ENCODE peak calls at places on chromosomes 4 and X, in six cellular contexts. Y is naive thymus-derived CD4-positive, alpha-beta T cell; U is caudate nucleus; X is T-cell; M is activated CD8-positive, alpha-beta T cell treated with anti-CD3 and anti-CD28 coated beads for 36 hours; E is left lobe of liver. L is an unnamed sample.
A peak's percentile ranks its signal among the peaks of the same experiment; 100 is the strongest.

GRCh38 chr4:8746523-8747466 is 124.8 kb downstream of the HMX1 start:
- DNase-seq in Y (no peak), U (no peak), X (no peak), M (no peak), E (no peak), L (peak; percentile 26)

GRCh38 chrX:23952401-23952800 is 44.6 kb downstream of the CXorf58 start:
- DNase-seq in Y (no peak), U (no peak), X (no peak), M (no peak), E (no peak), L (no peak)

GRCh38 chrX:46873746-46874145 is 36.9 kb downstream of the RP2 start:
- DNase-seq in Y (no peak), U (no peak), X (no peak), M (no peak), E (no peak), L (no peak)

GRCh38 chr4:154877110-154877760 is 96.2 kb downstream of the RBM46 start:
- DNase-seq in Y (no peak), U (no peak), X (no peak), M (no peak), E (no peak), L (no peak)

GRCh38 chrX:95885074-95885473 is 799.6 kb upstream of the DIAPH2 start:
- DNase-seq in Y (no peak), U (no peak), X (no peak), M (no peak), E (no peak), L (no peak)

GRCh38 chr4:98873059-98873458 is 55.9 kb downstream of the EIF4E start:
- DNase-seq in Y (no peak), U (no peak), X (no peak), M (no peak), E (no peak), L (no peak)

GRCh38 chrX:14776901-14777300 is 96.0 kb downstream of the FANCB start:
- DNase-seq in Y (no peak), U (no peak), X (no peak), M (no peak), E (no peak), L (no peak)

GRCh38 chrX:93695981-93696380 is 22.0 kb downstream of the FAM133A start:
- DNase-seq in Y (no peak), U (no peak), X (no peak), M (no peak), E (no peak), L (no peak)

GRCh38 chrX:18875256-18875878 is 108.5 kb downstream of the PHKA2 start:
- DNase-seq in Y (no peak), U (no peak), X (no peak), M (no peak), E (no peak), L (peak; percentile 44)

GRCh38 chr4:14096406-14096965 is 469.0 kb upstream of the BOD1L1 start:
- DNase-seq in Y (no peak), U (no peak), X (no peak), M (no peak), E (no peak), L (no peak)

GRCh38 chr4:16642897-16643296 is 255.5 kb downstream of the LDB2 start:
- DNase-seq in Y (no peak), U (no peak), X (no peak), M (no peak), E (no peak), L (no peak)

GRCh38 chrX:47169726-47170515 is 23.7 kb upstream of the UBA1 start:
- DNase-seq in Y (no peak), U (no peak), X (no peak), M (no peak), E (no peak), L (no peak)

GRCh38 chr4:112860731-112861377 is 188.6 kb upstream of the ANK2 start:
- DNase-seq in Y (no peak), U (no peak), X (no peak), M (no peak), E (no peak), L (no peak)

GRCh38 chr4:94491322-94491721 is 39.6 kb downstream of the PDLIM5 start:
- DNase-seq in Y (no peak), U (no peak), X (no peak), M (no peak), E (no peak), L (no peak)

GRCh38 chr4:85940131-85940530 is 419.7 kb downstream of the MAPK10 start:
- DNase-seq in Y (no peak), U (no peak), X (no peak), M (no peak), E (no peak), L (no peak)

GRCh38 chrX:9626379-9626778 is 139.3 kb downstream of the GPR143 start:
- DNase-seq in Y (no peak), U (no peak), X (no peak), M (no peak), E (no peak), L (no peak)

GRCh38 chr4:181562399-181562798 is 680.8 kb upstream of the TENM3 start:
- DNase-seq in Y (no peak), U (no peak), X (no peak), M (no peak), E (no peak), L (no peak)

GRCh38 chrX:77771601-77772000 is 14.4 kb downstream of the ATRX start:
- DNase-seq in Y (no peak), U (no peak), X (no peak), M (no peak), E (no peak), L (no peak)

GRCh38 chr4:41887821-41888699 is 47.2 kb upstream of the TMEM33 start:
- DNase-seq in Y (peak; percentile 34), U (peak; percentile 21), X (peak; percentile 28), M (peak; percentile 70), E (no peak), L (peak; percentile 64)

GRCh38 chrX:19571708-19572107 is 56.4 kb upstream of the MAP3K15 start:
- DNase-seq in Y (no peak), U (no peak), X (no peak), M (peak; percentile 54), E (no peak), L (no peak)

GRCh38 chr4:80811413-80811812 is 219.1 kb upstream of the BMP3 start:
- DNase-seq in Y (no peak), U (no peak), X (no peak), M (no peak), E (no peak), L (no peak)

GRCh38 chr4:105951198-105951597 is 55.9 kb downstream of the NPNT start:
- DNase-seq in Y (no peak), U (no peak), X (no peak), M (no peak), E (no peak), L (no peak)

GRCh38 chr4:145302725-145303124 is 122.3 kb upstream of the OTUD4 start:
- DNase-seq in Y (no peak), U (no peak), X (no peak), M (no peak), E (no peak), L (no peak)

GRCh38 chrX:38807873-38808272 is 6.6 kb downstream of the MID1IP1 start:
- DNase-seq in Y (no peak), U (no peak), X (no peak), M (no peak), E (no peak), L (no peak)

GRCh38 chr4:16790508-16790907 is 107.9 kb downstream of the LDB2 start:
- DNase-seq in Y (no peak), U (no peak), X (no peak), M (no peak), E (no peak), L (no peak)

GRCh38 chr4:54971474-54971950 is 153.9 kb downstream of the KDR start:
- DNase-seq in Y (peak; percentile 31), U (no peak), X (no peak), M (peak; percentile 22), E (no peak), L (peak; percentile 65)

L was measured in endodermal cell.